ENCODE peak calls at places on chromosomes 6 and 20, in six cellular contexts. G, M, Y, R, W and P are unnamed samples.
A peak's percentile ranks its signal among the peaks of the same experiment; 100 is the strongest.

GRCh38 chr6:36820700-36821580 is 18.3 kb downstream of the CPNE5 start:
- DNase-seq in G (peak; percentile 51), R (peak; percentile 73), W (no peak), M (no peak), Y (no peak), P (peak; percentile 46)

GRCh38 chr20:56453347-56453746 is 15.1 kb upstream of the RTF2 start:
- DNase-seq in G (no peak), Y (no peak), M (no peak), R (no peak), W (no peak), P (no peak)

GRCh38 chr20:380763-381580 is 412 bp downstream of the TRIB3 start:
- DNase-seq in Y (peak; percentile 42), R (peak; percentile 36), W (peak; percentile 58), G (no peak), M (peak; percentile 85), P (peak; percentile 86)

GRCh38 chr20:46458891-46459750 is 52.7 kb upstream of the ELMO2 start:
- DNase-seq in W (peak; percentile 71), M (peak; percentile 79), Y (no peak), G (no peak), R (no peak), P (no peak)

GRCh38 chr20:61973515-61974356 is 91.9 kb downstream of the TAF4 start:
- DNase-seq in R (no peak), W (no peak), M (no peak), Y (no peak), G (no peak), P (no peak)

GRCh38 chr6:43076093-43076927 is at the start of gene PTK7:
- DNase-seq in M (peak; percentile 72), Y (no peak), G (no peak), R (peak; percentile 40), W (peak; percentile 43), P (peak; percentile 56)

GRCh38 chr6:162055365-162055764 is 672.2 kb downstream of the PRKN start:
- DNase-seq in W (no peak), Y (no peak), M (peak; percentile 69), G (no peak), R (no peak), P (no peak)

GRCh38 chr6:35140991-35141720 is at the start of gene TCP11:
- DNase-seq in G (no peak), R (no peak), W (peak; percentile 50), Y (peak; percentile 23), M (no peak), P (peak; percentile 15)

GRCh38 chr6:149933461-149933860 is 8.4 kb upstream of the ULBP2 start:
- DNase-seq in W (no peak), Y (no peak), R (no peak), M (no peak), G (no peak), P (no peak)

GRCh38 chr6:111662794-111663231 is 57.1 kb upstream of the TRAF3IP2 start:
- DNase-seq in W (no peak), G (peak; percentile 46), Y (no peak), M (no peak), R (no peak), P (no peak)

GRCh38 chr6:74091133-74091793 is 395.3 kb downstream of the CD109 start:
- DNase-seq in G (peak; percentile 9), M (no peak), W (no peak), R (peak; percentile 57), Y (no peak), P (peak; percentile 58)

GRCh38 chr20:17381701-17382100 is 149.5 kb downstream of the BFSP1 start:
- DNase-seq in G (no peak), W (no peak), Y (no peak), M (no peak), R (no peak), P (peak; percentile 1)

GRCh38 chr20:56328861-56329260 is 29.9 kb upstream of the FAM210B start:
- DNase-seq in M (no peak), Y (no peak), W (no peak), G (no peak), R (no peak), P (no peak)

GRCh38 chr20:48690888-48691287 is 136.9 kb downstream of the PREX1 start:
- DNase-seq in M (no peak), R (no peak), Y (no peak), G (peak; percentile 65), W (peak; percentile 81), P (no peak)

GRCh38 chr6:118893095-118893881 is 664 bp upstream of the ASF1A start:
- DNase-seq in R (peak; percentile 87), G (peak; percentile 60), M (peak; percentile 51), Y (peak; percentile 73), W (peak; percentile 45), P (peak; percentile 66)

GRCh38 chr6:44608175-44608574 is 220.7 kb downstream of the CDC5L start:
- DNase-seq in R (no peak), W (no peak), G (no peak), Y (no peak), M (no peak), P (no peak)

GRCh38 chr6:56851104-56851503 is 103.8 kb upstream of the BEND6 start:
- DNase-seq in M (no peak), W (no peak), Y (no peak), G (peak; percentile 71), R (peak; percentile 53), P (no peak)

GRCh38 chr6:56852249-56852606 is 102.7 kb upstream of the BEND6 start:
- DNase-seq in R (no peak), Y (no peak), W (no peak), M (no peak), G (no peak), P (no peak)

GRCh38 chr6:56851541-56852248 is 103.2 kb upstream of the BEND6 start:
- DNase-seq in Y (no peak), R (peak; percentile 95), W (no peak), M (peak; percentile 35), G (peak; percentile 86), P (peak; percentile 87)

GRCh38 chr6:56849876-56850275 is 105.0 kb upstream of the BEND6 start:
- DNase-seq in R (no peak), Y (no peak), G (peak; percentile 85), M (no peak), W (no peak), P (peak; percentile 71)

DNA sequence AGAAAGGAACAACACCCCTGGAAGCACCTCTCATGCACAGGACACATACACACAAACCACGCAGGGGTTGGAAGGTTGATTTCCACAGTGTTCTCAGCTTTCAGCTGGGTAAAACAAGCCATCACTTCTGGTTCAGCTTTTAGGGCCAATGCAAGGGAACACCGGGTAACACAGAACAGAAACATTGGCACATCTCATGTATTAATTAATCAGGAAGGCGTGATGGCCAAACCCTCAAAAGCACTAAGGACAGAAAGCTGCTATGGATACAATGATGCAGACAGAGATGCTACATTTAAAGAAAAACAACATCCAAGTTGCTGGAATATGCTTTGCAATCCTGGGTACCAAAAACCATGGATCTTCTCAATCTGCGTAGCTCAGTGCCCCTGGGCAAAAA is 104.3 kb upstream of the BEND6 start:
- DNase-seq in R (no peak), M (no peak), G (no peak), Y (no peak), W (no peak), P (no peak)
- H3K4me3 ChIP-seq in R (peak overlapping the region; percentile 97), M (peak overlapping the region; percentile 39), G (peak overlapping the region; percentile 85), Y (no peak overlapping the region), W (no peak overlapping the region), P (peak overlapping the region; percentile 70)

GRCh38 chr6:51559059-51559458 is 528.4 kb downstream of the PKHD1 start:
- DNase-seq in Y (no peak), W (no peak), M (peak; percentile 20), R (no peak), G (no peak), P (no peak)
- TF ChIP-seq CTCF in Y (no peak), W (no peak), M (no peak), R (no peak), G (no peak), P (no peak)

GRCh38 chr6:57024775-57025174 is 21.7 kb upstream of the KIAA1586 start:
- DNase-seq in R (no peak), Y (no peak), W (no peak), M (no peak), G (no peak), P (no peak)

GRCh38 chr6:57024321-57024720 is 22.2 kb upstream of the KIAA1586 start:
- DNase-seq in R (no peak), M (no peak), Y (no peak), W (no peak), G (no peak), P (no peak)

GRCh38 chr6:57021086-57021720 is 25.3 kb upstream of the KIAA1586 start:
- DNase-seq in Y (no peak), R (peak; percentile 54), W (no peak), G (peak; percentile 33), M (no peak), P (peak; percentile 59)

GRCh38 chr6:57017069-57017468 is 29.4 kb upstream of the KIAA1586 start:
- DNase-seq in Y (no peak), W (no peak), M (no peak), G (peak; percentile 5), R (peak; percentile 53), P (no peak)

GRCh38 chr6:57019434-57019833 is 27.1 kb upstream of the KIAA1586 start:
- DNase-seq in R (no peak), G (no peak), W (no peak), M (no peak), Y (no peak), P (no peak)
- H3K4me3 ChIP-seq in R (no peak overlapping the region), G (no peak overlapping the region), W (no peak overlapping the region), M (no peak overlapping the region), Y (no peak overlapping the region), P (no peak overlapping the region)

DNA sequence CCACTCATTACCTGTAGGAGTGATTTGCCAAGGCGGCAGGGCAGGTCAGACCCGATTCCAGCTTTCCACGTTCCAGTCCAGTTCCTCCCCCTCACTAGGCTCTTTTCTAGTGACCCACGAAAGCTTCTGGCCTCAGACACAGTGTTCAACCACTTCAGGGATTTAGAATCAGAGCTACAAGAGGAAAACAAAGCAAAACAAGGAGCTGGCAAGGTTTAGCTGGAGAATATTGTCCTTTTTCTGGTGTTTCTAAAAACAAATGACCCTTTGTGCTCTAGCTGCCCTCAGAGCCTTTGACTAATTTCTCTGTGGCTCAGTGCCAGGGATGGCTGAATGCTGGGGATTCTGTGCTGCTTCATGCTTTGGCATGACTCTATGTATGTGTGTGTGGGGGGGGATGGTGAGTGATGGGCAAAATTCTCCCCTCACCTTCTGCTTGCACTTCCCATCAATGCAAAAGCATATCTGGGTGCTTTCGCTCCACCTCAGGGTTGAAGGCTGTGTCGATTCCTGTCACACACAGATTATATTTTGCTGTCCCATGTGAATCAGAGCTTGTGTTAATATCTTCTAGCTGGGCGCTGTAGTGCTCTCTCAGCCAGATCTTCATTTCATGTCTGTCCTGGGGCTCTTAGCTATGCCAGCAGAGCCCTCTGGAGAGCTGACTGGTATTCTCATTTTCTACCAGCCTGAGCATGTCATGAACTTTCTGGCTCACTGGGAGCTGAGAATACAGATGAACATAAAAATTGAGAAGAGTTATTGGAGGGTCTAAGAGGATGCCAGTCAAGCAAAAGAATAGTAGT is 19.3 kb upstream of the NEDD9 start:
- DNase-seq in M (peak; percentile 66), G (peak; percentile 58), W (peak; percentile 58), R (peak; percentile 92), Y (no peak), P (peak; percentile 53)
- TF ChIP-seq CTCF in M (no peak), G (no peak), W (no peak), R (no peak), Y (no peak), P (no peak)

GRCh38 chr6:163996491-163996890 is 582.0 kb downstream of the QKI start:
- DNase-seq in G (no peak), M (no peak), R (no peak), Y (no peak), W (no peak), P (no peak)
- H3K4me3 ChIP-seq in G (no peak overlapping the region), M (no peak overlapping the region), R (no peak overlapping the region), Y (no peak overlapping the region), W (no peak overlapping the region), P (no peak overlapping the region)

GRCh38 chr6:90434096-90434495 is 137.5 kb upstream of the BACH2 start:
- DNase-seq in R (no peak), Y (no peak), M (no peak), G (no peak), W (no peak), P (no peak)
- TF ChIP-seq CTCF in R (no peak), Y (no peak), M (no peak), G (no peak), W (no peak), P (peak; percentile 5)